ENCODE peak calls at places on chromosome 9, in nine cellular contexts. One of them, this sample, is unnamed.

GRCh38 chr9:83154087-83154736 is 91.3 kb upstream of the RASEF start:
- DNase-seq in retinal pigment epithelial cell: no peak
- DNase-seq in activated naive CD4-positive, alpha-beta T cell treated with anti-CD3 and anti-CD28 coated beads, Interleukin-2, amount 50 U/mL, for 72 hours: no peak
- DNase-seq in SK-N-MC: no peak
- DNase-seq in stimulated activated CD8-positive, alpha-beta memory T cell treated with anti-CD3 and anti-CD28 coated beads, Interleukin-2, amount 100 ng/mL, for 48 hours: no peak
- DNase-seq in NCI-H345: no peak
- DNase-seq in endothelial cell of umbilical vein: no peak
- DNase-seq in left colon: no peak
- DNase-seq in GM23248: peak; percentile 50
- DNase-seq in this sample: no peak

GRCh38 chr9:74573792-74574191 is 76.7 kb downstream of the RORB start:
- DNase-seq in retinal pigment epithelial cell: no peak
- DNase-seq in activated naive CD4-positive, alpha-beta T cell treated with anti-CD3 and anti-CD28 coated beads, Interleukin-2, amount 50 U/mL, for 72 hours: no peak
- DNase-seq in SK-N-MC: no peak
- DNase-seq in stimulated activated CD8-positive, alpha-beta memory T cell treated with anti-CD3 and anti-CD28 coated beads, Interleukin-2, amount 100 ng/mL, for 48 hours: no peak
- DNase-seq in NCI-H345: no peak
- DNase-seq in endothelial cell of umbilical vein: no peak
- DNase-seq in left colon: no peak
- DNase-seq in GM23248: no peak
- DNase-seq in this sample: no peak

GRCh38 chr9:19114680-19115270 is 12.1 kb upstream of the HAUS6 start:
- DNase-seq in retinal pigment epithelial cell: no peak
- DNase-seq in activated naive CD4-positive, alpha-beta T cell treated with anti-CD3 and anti-CD28 coated beads, Interleukin-2, amount 50 U/mL, for 72 hours: no peak
- DNase-seq in SK-N-MC: no peak
- DNase-seq in stimulated activated CD8-positive, alpha-beta memory T cell treated with anti-CD3 and anti-CD28 coated beads, Interleukin-2, amount 100 ng/mL, for 48 hours: no peak
- DNase-seq in NCI-H345: no peak
- DNase-seq in endothelial cell of umbilical vein: peak; percentile 34
- DNase-seq in left colon: no peak
- DNase-seq in GM23248: peak; percentile 63
- DNase-seq in this sample: no peak

GRCh38 chr9:110021891-110022290 is 186.1 kb downstream of the C9orf152 start:
- DNase-seq in retinal pigment epithelial cell: no peak
- DNase-seq in activated naive CD4-positive, alpha-beta T cell treated with anti-CD3 and anti-CD28 coated beads, Interleukin-2, amount 50 U/mL, for 72 hours: no peak
- DNase-seq in SK-N-MC: no peak
- DNase-seq in stimulated activated CD8-positive, alpha-beta memory T cell treated with anti-CD3 and anti-CD28 coated beads, Interleukin-2, amount 100 ng/mL, for 48 hours: no peak
- DNase-seq in NCI-H345: no peak
- DNase-seq in endothelial cell of umbilical vein: peak; percentile 54
- DNase-seq in left colon: no peak
- DNase-seq in GM23248: no peak
- DNase-seq in this sample: no peak

GRCh38 chr9:70553718-70554673 is 139.5 kb upstream of the KLF9 start:
- DNase-seq in retinal pigment epithelial cell: peak; percentile 90
- DNase-seq in activated naive CD4-positive, alpha-beta T cell treated with anti-CD3 and anti-CD28 coated beads, Interleukin-2, amount 50 U/mL, for 72 hours: no peak
- DNase-seq in SK-N-MC: no peak
- DNase-seq in stimulated activated CD8-positive, alpha-beta memory T cell treated with anti-CD3 and anti-CD28 coated beads, Interleukin-2, amount 100 ng/mL, for 48 hours: no peak
- DNase-seq in NCI-H345: no peak
- DNase-seq in endothelial cell of umbilical vein: peak; percentile 69
- DNase-seq in left colon: no peak
- DNase-seq in GM23248: peak; percentile 83
- DNase-seq in this sample: no peak

GRCh38 chr9:115730396-115730795 is 423.2 kb upstream of the PAPPA start:
- DNase-seq in retinal pigment epithelial cell: no peak
- DNase-seq in activated naive CD4-positive, alpha-beta T cell treated with anti-CD3 and anti-CD28 coated beads, Interleukin-2, amount 50 U/mL, for 72 hours: no peak
- DNase-seq in SK-N-MC: no peak
- DNase-seq in stimulated activated CD8-positive, alpha-beta memory T cell treated with anti-CD3 and anti-CD28 coated beads, Interleukin-2, amount 100 ng/mL, for 48 hours: no peak
- DNase-seq in NCI-H345: no peak
- DNase-seq in endothelial cell of umbilical vein: no peak
- DNase-seq in left colon: no peak
- DNase-seq in GM23248: peak; percentile 8
- DNase-seq in this sample: no peak

GRCh38 chr9:88680041-88680440 is 145.1 kb downstream of the NXNL2 start:
- DNase-seq in retinal pigment epithelial cell: no peak
- DNase-seq in activated naive CD4-positive, alpha-beta T cell treated with anti-CD3 and anti-CD28 coated beads, Interleukin-2, amount 50 U/mL, for 72 hours: no peak
- DNase-seq in SK-N-MC: no peak
- DNase-seq in stimulated activated CD8-positive, alpha-beta memory T cell treated with anti-CD3 and anti-CD28 coated beads, Interleukin-2, amount 100 ng/mL, for 48 hours: no peak
- DNase-seq in NCI-H345: no peak
- DNase-seq in endothelial cell of umbilical vein: no peak
- DNase-seq in left colon: no peak
- DNase-seq in GM23248: peak; percentile 4
- DNase-seq in this sample: no peak

GRCh38 chr9:115604831-115605483 is 487.0 kb upstream of the TNC start:
- DNase-seq in retinal pigment epithelial cell: no peak
- DNase-seq in activated naive CD4-positive, alpha-beta T cell treated with anti-CD3 and anti-CD28 coated beads, Interleukin-2, amount 50 U/mL, for 72 hours: no peak
- DNase-seq in SK-N-MC: no peak
- DNase-seq in stimulated activated CD8-positive, alpha-beta memory T cell treated with anti-CD3 and anti-CD28 coated beads, Interleukin-2, amount 100 ng/mL, for 48 hours: no peak
- DNase-seq in NCI-H345: no peak
- DNase-seq in endothelial cell of umbilical vein: no peak
- DNase-seq in left colon: no peak
- DNase-seq in GM23248: peak; percentile 95
- DNase-seq in this sample: peak; percentile 67

GRCh38 chr9:87678650-87679355 is 47.1 kb upstream of the CTSL start:
- DNase-seq in retinal pigment epithelial cell: peak; percentile 28
- DNase-seq in activated naive CD4-positive, alpha-beta T cell treated with anti-CD3 and anti-CD28 coated beads, Interleukin-2, amount 50 U/mL, for 72 hours: peak; percentile 35
- DNase-seq in SK-N-MC: peak; percentile 67
- DNase-seq in stimulated activated CD8-positive, alpha-beta memory T cell treated with anti-CD3 and anti-CD28 coated beads, Interleukin-2, amount 100 ng/mL, for 48 hours: peak; percentile 19
- DNase-seq in NCI-H345: peak; percentile 38
- DNase-seq in endothelial cell of umbilical vein: peak; percentile 57
- DNase-seq in left colon: no peak
- DNase-seq in GM23248: peak; percentile 81
- DNase-seq in this sample: no peak

GRCh38 chr9:17065062-17065461 is 69.8 kb upstream of the CNTLN start:
- DNase-seq in retinal pigment epithelial cell: no peak
- DNase-seq in activated naive CD4-positive, alpha-beta T cell treated with anti-CD3 and anti-CD28 coated beads, Interleukin-2, amount 50 U/mL, for 72 hours: no peak
- DNase-seq in SK-N-MC: no peak
- DNase-seq in stimulated activated CD8-positive, alpha-beta memory T cell treated with anti-CD3 and anti-CD28 coated beads, Interleukin-2, amount 100 ng/mL, for 48 hours: no peak
- DNase-seq in NCI-H345: peak; percentile 11
- DNase-seq in endothelial cell of umbilical vein: peak; percentile 85
- DNase-seq in left colon: no peak
- DNase-seq in GM23248: no peak
- DNase-seq in this sample: no peak

GRCh38 chr9:134407123-134407779 is 81.0 kb downstream of the RXRA start:
- DNase-seq in retinal pigment epithelial cell: peak; percentile 77
- DNase-seq in activated naive CD4-positive, alpha-beta T cell treated with anti-CD3 and anti-CD28 coated beads, Interleukin-2, amount 50 U/mL, for 72 hours: peak; percentile 70
- DNase-seq in SK-N-MC: peak; percentile 65
- DNase-seq in stimulated activated CD8-positive, alpha-beta memory T cell treated with anti-CD3 and anti-CD28 coated beads, Interleukin-2, amount 100 ng/mL, for 48 hours: peak; percentile 65
- DNase-seq in NCI-H345: peak; percentile 62
- DNase-seq in endothelial cell of umbilical vein: peak; percentile 94
- DNase-seq in left colon: peak; percentile 82
- DNase-seq in GM23248: peak; percentile 99
- DNase-seq in this sample: peak; percentile 5

GRCh38 chr9:107484117-107484723 is 5.3 kb downstream of the KLF4 start:
- DNase-seq in retinal pigment epithelial cell: no peak
- DNase-seq in activated naive CD4-positive, alpha-beta T cell treated with anti-CD3 and anti-CD28 coated beads, Interleukin-2, amount 50 U/mL, for 72 hours: no peak
- DNase-seq in SK-N-MC: no peak
- DNase-seq in stimulated activated CD8-positive, alpha-beta memory T cell treated with anti-CD3 and anti-CD28 coated beads, Interleukin-2, amount 100 ng/mL, for 48 hours: no peak
- DNase-seq in NCI-H345: peak; percentile 60
- DNase-seq in endothelial cell of umbilical vein: peak; percentile 84
- DNase-seq in left colon: peak; percentile 40
- DNase-seq in GM23248: peak; percentile 84
- DNase-seq in this sample: no peak

GRCh38 chr9:6567140-6567591 is 78.4 kb downstream of the GLDC start:
- DNase-seq in retinal pigment epithelial cell: peak; percentile 70
- DNase-seq in activated naive CD4-positive, alpha-beta T cell treated with anti-CD3 and anti-CD28 coated beads, Interleukin-2, amount 50 U/mL, for 72 hours: peak; percentile 19
- DNase-seq in SK-N-MC: no peak
- DNase-seq in stimulated activated CD8-positive, alpha-beta memory T cell treated with anti-CD3 and anti-CD28 coated beads, Interleukin-2, amount 100 ng/mL, for 48 hours: no peak
- DNase-seq in NCI-H345: no peak
- DNase-seq in endothelial cell of umbilical vein: peak; percentile 94
- DNase-seq in left colon: no peak
- DNase-seq in GM23248: peak; percentile 97
- DNase-seq in this sample: peak; percentile 63